ENCODE peak calls at places on chromosomes 1 and 21, in four cellular contexts. One of them, this sample, is unnamed.

GRCh38 chr1:194252189-194252588 is 1065.8 kb upstream of the B3GALT2 start:
- DNase-seq in heart left ventricle: no peak
- DNase-seq in lower leg skin: no peak
- DNase-seq in brain microvascular endothelial cell: peak
- DNase-seq in this sample: no peak

GRCh38 chr1:32925360-32926142 is 24.4 kb upstream of the TMEM54 start:
- DNase-seq in heart left ventricle: peak
- DNase-seq in brain microvascular endothelial cell: no peak
- DNase-seq in lower leg skin: no peak
- DNase-seq in this sample: no peak

GRCh38 chr21:29843818-29844217 is 96.0 kb downstream of the GRIK1 start:
- DNase-seq in heart left ventricle: no peak
- DNase-seq in lower leg skin: no peak
- DNase-seq in brain microvascular endothelial cell: no peak
- DNase-seq in this sample: no peak

GRCh38 chr1:197066277-197066676 is 783 bp downstream of the F13B start:
- DNase-seq in lower leg skin: no peak
- DNase-seq in brain microvascular endothelial cell: no peak
- DNase-seq in heart left ventricle: no peak
- DNase-seq in this sample: no peak

GRCh38 chr1:203271018-203271743 is 34.1 kb upstream of the BTG2 start:
- DNase-seq in heart left ventricle: peak
- DNase-seq in brain microvascular endothelial cell: peak
- DNase-seq in lower leg skin: peak
- DNase-seq in this sample: peak

GRCh38 chr1:89361681-89362080 is 2.2 kb upstream of the GBP6 start:
- DNase-seq in lower leg skin: no peak
- DNase-seq in heart left ventricle: no peak
- DNase-seq in brain microvascular endothelial cell: no peak
- DNase-seq in this sample: no peak

GRCh38 chr1:170662561-170662971 is 1.4 kb upstream of the PRRX1 start:
- DNase-seq in brain microvascular endothelial cell: peak
- DNase-seq in lower leg skin: no peak
- DNase-seq in heart left ventricle: no peak
- DNase-seq in this sample: no peak

GRCh38 chr1:191176131-191176530 is 698.5 kb upstream of the BRINP3 start:
- DNase-seq in lower leg skin: no peak
- DNase-seq in brain microvascular endothelial cell: no peak
- DNase-seq in heart left ventricle: no peak
- DNase-seq in this sample: no peak

GRCh38 chr21:28959367-28960099 is 33.1 kb downstream of the LTN1 start:
- DNase-seq in lower leg skin: no peak
- DNase-seq in heart left ventricle: no peak
- DNase-seq in brain microvascular endothelial cell: peak
- DNase-seq in this sample: no peak

GRCh38 chr1:167900907-167901306 is 13.0 kb downstream of the ADCY10 start:
- DNase-seq in lower leg skin: no peak
- DNase-seq in heart left ventricle: no peak
- DNase-seq in brain microvascular endothelial cell: no peak
- DNase-seq in this sample: no peak

GRCh38 chr1:156090138-156090821 is 8.0 kb upstream of the MEX3A start:
- DNase-seq in lower leg skin: no peak
- DNase-seq in heart left ventricle: no peak
- DNase-seq in brain microvascular endothelial cell: no peak
- DNase-seq in this sample: no peak

GRCh38 chr1:203571661-203572060 is 55.0 kb upstream of the ATP2B4 start:
- DNase-seq in heart left ventricle: no peak
- DNase-seq in brain microvascular endothelial cell: no peak
- DNase-seq in lower leg skin: no peak
- DNase-seq in this sample: no peak

GRCh38 chr1:193657552-193657951 is 471.1 kb upstream of the B3GALT2 start:
- DNase-seq in heart left ventricle: no peak
- DNase-seq in brain microvascular endothelial cell: no peak
- DNase-seq in lower leg skin: no peak
- DNase-seq in this sample: no peak

GRCh38 chr1:164559342-164560070 is 522 bp downstream of the PBX1 start:
- DNase-seq in brain microvascular endothelial cell: no peak
- DNase-seq in heart left ventricle: peak
- DNase-seq in lower leg skin: peak
- DNase-seq in this sample: peak

GRCh38 chr1:46516140-46516539 is 26.5 kb downstream of the DMBX1 start:
- DNase-seq in heart left ventricle: no peak
- DNase-seq in brain microvascular endothelial cell: no peak
- DNase-seq in lower leg skin: no peak
- DNase-seq in this sample: no peak

GRCh38 chr1:201591348-201591747 is 52.4 kb downstream of the NAV1 start:
- DNase-seq in brain microvascular endothelial cell: no peak
- DNase-seq in heart left ventricle: no peak
- DNase-seq in lower leg skin: no peak
- DNase-seq in this sample: no peak

GRCh38 chr21:33266784-33267135 is 593 bp downstream of the IL10RB start:
- DNase-seq in heart left ventricle: no peak
- DNase-seq in lower leg skin: no peak
- DNase-seq in brain microvascular endothelial cell: no peak
- DNase-seq in this sample: no peak

GRCh38 chr21:39094847-39095525 is 88.3 kb downstream of the PSMG1 start:
- DNase-seq in lower leg skin: peak
- DNase-seq in brain microvascular endothelial cell: peak
- DNase-seq in heart left ventricle: no peak
- DNase-seq in this sample: peak

GRCh38 chr1:117650840-117651568 is 45.2 kb downstream of the TENT5C start:
- DNase-seq in brain microvascular endothelial cell: no peak
- DNase-seq in heart left ventricle: no peak
- DNase-seq in lower leg skin: no peak
- DNase-seq in this sample: no peak

GRCh38 chr1:186295980-186296379 is 79.1 kb downstream of the TPR start:
- DNase-seq in brain microvascular endothelial cell: no peak
- DNase-seq in heart left ventricle: no peak
- DNase-seq in lower leg skin: no peak
- DNase-seq in this sample: no peak

GRCh38 chr1:78673120-78673519 is 23.5 kb downstream of the IFI44 start:
- DNase-seq in heart left ventricle: no peak
- DNase-seq in brain microvascular endothelial cell: no peak
- DNase-seq in lower leg skin: no peak
- DNase-seq in this sample: no peak
- TF ChIP-seq CTCF in heart left ventricle: no peak
- TF ChIP-seq CTCF in brain microvascular endothelial cell: no peak
- TF ChIP-seq CTCF in lower leg skin: no peak
- TF ChIP-seq CTCF in this sample: peak

GRCh38 chr1:41418868-41419583 is 57.8 kb downstream of the FOXO6 start:
- DNase-seq in lower leg skin: peak
- DNase-seq in brain microvascular endothelial cell: peak
- DNase-seq in heart left ventricle: peak
- DNase-seq in this sample: no peak
- TF ChIP-seq CTCF in lower leg skin: no peak
- TF ChIP-seq CTCF in brain microvascular endothelial cell: peak
- TF ChIP-seq CTCF in heart left ventricle: no peak
- TF ChIP-seq CTCF in this sample: no peak

DNA sequence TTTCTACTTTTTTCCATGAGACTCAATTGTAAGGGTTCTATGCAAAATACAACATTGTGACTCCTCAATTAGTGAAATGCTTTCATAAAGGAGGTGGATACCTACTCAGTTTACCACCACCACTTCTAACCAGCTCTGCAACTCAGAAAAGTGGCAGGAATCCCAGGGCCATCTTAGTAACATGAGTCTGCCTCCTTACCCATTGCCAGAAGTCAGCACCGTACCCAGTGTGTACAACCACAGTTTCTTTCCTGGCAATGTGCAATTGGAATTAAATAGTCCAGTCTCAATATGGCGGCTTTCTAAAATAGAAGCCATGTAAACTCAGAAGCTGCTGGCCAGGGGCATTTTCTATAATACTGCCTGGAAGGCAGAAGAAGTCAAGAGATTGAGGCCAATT is 32.1 kb downstream of the TESK2 start:
- DNase-seq in heart left ventricle: no peak
- DNase-seq in lower leg skin: no peak
- DNase-seq in brain microvascular endothelial cell: no peak
- DNase-seq in this sample: no peak
- TF ChIP-seq CTCF in heart left ventricle: no peak
- TF ChIP-seq CTCF in lower leg skin: no peak
- TF ChIP-seq CTCF in brain microvascular endothelial cell: no peak
- TF ChIP-seq CTCF in this sample: no peak

DNA sequence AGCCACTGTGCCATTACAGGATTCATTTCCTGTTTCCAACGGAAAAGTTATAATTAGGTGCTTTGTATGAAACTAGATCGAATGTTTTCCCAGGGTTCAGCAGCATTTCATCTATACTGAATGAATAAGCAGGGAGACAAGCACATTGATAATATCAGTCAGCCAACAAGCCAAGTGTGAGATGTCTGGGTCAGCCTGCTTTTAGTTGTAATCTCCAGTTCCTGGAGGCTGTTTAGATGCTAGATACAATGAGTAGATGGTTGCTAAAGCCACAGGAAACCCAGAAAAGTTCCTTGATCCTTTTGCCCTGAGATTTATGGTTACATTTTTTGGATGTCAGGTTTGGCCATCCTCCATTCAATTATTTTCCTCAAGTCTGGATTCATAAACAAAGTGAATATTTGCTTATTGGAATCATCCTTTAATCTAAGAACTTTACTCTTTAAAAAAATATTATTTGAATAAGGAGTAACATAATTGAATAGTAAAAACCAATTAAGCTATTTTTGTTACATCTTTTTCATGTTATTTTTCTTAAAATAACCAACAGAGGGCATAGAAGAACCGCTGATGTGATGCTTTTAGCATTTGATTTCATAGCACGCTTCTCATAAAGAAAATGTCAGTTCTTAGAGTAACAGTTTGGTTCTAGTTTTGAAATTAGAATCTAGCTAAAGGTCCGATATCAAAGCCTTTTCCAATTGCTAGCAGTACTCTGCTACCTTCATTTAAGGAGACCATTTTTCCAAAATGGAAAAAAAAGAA is 76.6 kb downstream of the HSPA13 start:
- DNase-seq in heart left ventricle: no peak
- DNase-seq in lower leg skin: no peak
- DNase-seq in brain microvascular endothelial cell: no peak
- DNase-seq in this sample: no peak
- TF ChIP-seq CTCF in heart left ventricle: no peak
- TF ChIP-seq CTCF in lower leg skin: no peak
- TF ChIP-seq CTCF in brain microvascular endothelial cell: no peak
- TF ChIP-seq CTCF in this sample: peak

GRCh38 chr1:68782890-68783289 is 286.0 kb upstream of the DEPDC1 start:
- DNase-seq in brain microvascular endothelial cell: no peak
- DNase-seq in heart left ventricle: no peak
- DNase-seq in lower leg skin: no peak
- DNase-seq in this sample: no peak
- TF ChIP-seq CTCF in brain microvascular endothelial cell: no peak
- TF ChIP-seq CTCF in heart left ventricle: no peak
- TF ChIP-seq CTCF in lower leg skin: no peak
- TF ChIP-seq CTCF in this sample: no peak

This sample was measured in Caco-2.